ENCODE peak calls at places on chromosomes 4 and X, in seven cellular contexts. K is HFF-Myc; J is GM13976; B is NCI-H1092; Q is ELF-1; U is stimulated activated CD4-positive, alpha-beta T cell treated with anti-CD3 and anti-CD28 coated beads, TNF-alpha, amount 100 ng/mL, for 4 hours; S is T-cell. P is an unnamed sample.

GRCh38 chrX:10379848-10380247 is 223.1 kb downstream of the CLCN4 start:
- DNase-seq in K (no peak), J (no peak), B (no peak), Q (no peak), U (no peak), S (no peak), P (no peak)

GRCh38 chrX:45592067-45592466 is 391.4 kb upstream of the DIPK2B start:
- DNase-seq in K (no peak), J (no peak), B (no peak), Q (peak), U (no peak), S (no peak), P (no peak)

GRCh38 chr4:103719320-103720204 is at the start of gene TACR3:
- DNase-seq in K (no peak), J (no peak), B (no peak), Q (peak), U (no peak), S (no peak), P (no peak)

GRCh38 chr4:73019462-73020047 is 50.0 kb downstream of the COX18 start:
- DNase-seq in K (no peak), J (peak), B (peak), Q (no peak), U (no peak), S (no peak), P (peak)

GRCh38 chrX:69232945-69233344 is 67.7 kb upstream of the PJA1 start:
- DNase-seq in K (no peak), J (no peak), B (peak), Q (no peak), U (no peak), S (no peak), P (no peak)

GRCh38 chr4:8646296-8647093 is 53.9 kb downstream of the CPZ start:
- DNase-seq in K (no peak), J (no peak), B (no peak), Q (no peak), U (no peak), S (no peak), P (no peak)

GRCh38 chr4:6507345-6507744 is 34.9 kb upstream of the PPP2R2C start:
- DNase-seq in K (no peak), J (no peak), B (no peak), Q (no peak), U (no peak), S (no peak), P (no peak)

GRCh38 chrX:113384628-113385027 is 544.0 kb upstream of the AMOT start:
- DNase-seq in K (peak), J (no peak), B (no peak), Q (no peak), U (no peak), S (no peak), P (no peak)

P was measured in MM.1S.